ENCODE peak calls at places on chromosome 1, in five cellular contexts. C, F, B, T and N are unnamed samples.

GRCh38 chr1:77776007-77776725 is 3.3 kb upstream of the MIGA1 start:
- DNase-seq in B (no peak), T (no peak), C (no peak), F (no peak), N (no peak)

GRCh38 chr1:228802386-228803221 is 67.3 kb downstream of the RHOU start:
- DNase-seq in C (no peak), T (no peak), F (no peak), B (peak), N (no peak)

GRCh38 chr1:236734141-236734765 is 48.0 kb downstream of the ACTN2 start:
- DNase-seq in C (no peak), B (peak), F (no peak), T (no peak), N (no peak)

GRCh38 chr1:211938473-211939080 is 96.8 kb downstream of the INTS7 start:
- DNase-seq in T (no peak), F (no peak), C (no peak), B (peak), N (no peak)

GRCh38 chr1:10189659-10190058 is 20.7 kb upstream of the KIF1B start:
- DNase-seq in B (no peak), T (no peak), F (peak), C (no peak), N (no peak)

GRCh38 chr1:98051065-98051675 is 130.3 kb upstream of the DPYD start:
- DNase-seq in B (peak), F (peak), T (peak), C (peak), N (peak)

GRCh38 chr1:205062319-205062718 is 19.3 kb downstream of the CNTN2 start:
- DNase-seq in C (no peak), F (no peak), T (no peak), B (no peak), N (no peak)

GRCh38 chr1:227918083-227918700 is 29.5 kb downstream of the WNT9A start:
- DNase-seq in C (no peak), F (no peak), B (no peak), T (no peak), N (no peak)

GRCh38 chr1:27603962-27604578 is at the start of gene AHDC1:
- DNase-seq in T (peak), C (peak), F (peak), B (peak), N (peak)
- TF ChIP-seq CTCF in T (no peak), C (no peak), F (peak), B (no peak), N (no peak)

GRCh38 chr1:67749844-67750689 is 65.1 kb downstream of the GADD45A start:
- DNase-seq in T (no peak), B (peak), C (no peak), F (no peak), N (no peak)

GRCh38 chr1:67749263-67749843 is 64.4 kb downstream of the GADD45A start:
- DNase-seq in F (no peak), B (no peak), C (peak), T (no peak), N (no peak)

GRCh38 chr1:67748630-67749029 is 63.6 kb downstream of the GADD45A start:
- DNase-seq in T (no peak), F (no peak), B (peak), C (peak), N (no peak)

GRCh38 chr1:67752306-67752705 is 67.3 kb downstream of the GADD45A start:
- DNase-seq in C (no peak), B (peak), T (no peak), F (no peak), N (no peak)

GRCh38 chr1:67750690-67751052 is 65.7 kb downstream of the GADD45A start:
- DNase-seq in B (no peak), T (no peak), F (no peak), C (no peak), N (no peak)
- TF ChIP-seq CTCF in B (no peak), T (no peak), F (no peak), C (no peak), N (no peak)

GRCh38 chr1:109791495-109792040 is 27.8 kb upstream of the EPS8L3 start:
- DNase-seq in B (no peak), T (no peak), F (peak), C (peak), N (no peak)

GRCh38 chr1:109790735-109791494 is 27.2 kb upstream of the EPS8L3 start:
- DNase-seq in C (peak), B (peak), F (peak), T (peak), N (peak)

GRCh38 chr1:109793089-109793485 is 29.4 kb upstream of the EPS8L3 start:
- DNase-seq in B (no peak), F (peak), C (peak), T (no peak), N (no peak)

GRCh38 chr1:109793486-109794318 is 30.0 kb upstream of the EPS8L3 start:
- DNase-seq in F (peak), C (peak), B (peak), T (no peak), N (peak)

DNA sequence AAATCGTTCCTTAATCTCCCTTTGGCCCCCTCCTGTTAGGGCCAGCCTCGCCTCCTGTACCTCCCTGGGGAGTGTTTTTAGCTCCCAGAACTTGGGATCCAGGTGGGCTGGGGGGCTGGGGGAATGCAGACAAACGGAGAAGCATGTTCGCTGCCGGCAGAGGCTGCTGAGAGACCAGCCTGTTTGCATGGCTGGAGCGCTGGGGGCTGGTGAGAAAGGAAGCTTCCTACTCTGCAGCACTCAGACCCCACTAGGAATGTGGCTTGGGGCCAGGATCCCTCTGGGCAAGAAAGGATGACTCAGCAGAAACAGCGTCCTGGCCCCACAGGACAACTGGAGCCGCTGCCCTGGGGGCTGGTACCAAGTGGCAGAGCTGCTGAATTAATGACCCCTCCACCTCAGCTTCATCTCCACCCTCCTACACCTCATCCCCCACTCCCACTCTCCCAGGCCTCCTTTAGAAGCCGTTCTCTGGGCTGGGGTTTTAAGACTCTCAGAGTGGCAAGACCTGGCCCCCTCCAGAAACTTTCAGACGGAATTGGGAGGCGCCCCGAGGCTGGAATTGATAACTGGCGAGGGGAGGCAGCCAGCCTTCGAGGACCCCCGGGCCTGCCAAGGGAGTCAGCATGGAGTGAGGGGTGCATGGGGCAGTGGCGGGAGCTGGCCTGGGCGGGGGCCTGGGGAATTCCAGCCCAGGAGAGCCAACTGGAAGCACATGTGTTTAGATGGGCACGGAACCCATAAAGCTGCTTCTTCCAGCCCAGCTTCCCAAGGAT is 28.5 kb upstream of the EPS8L3 start:
- DNase-seq in F (peak), B (peak), C (peak), T (no peak), N (no peak)
- TF ChIP-seq CTCF in F (peak), B (peak), C (no peak), T (no peak), N (no peak)

GRCh38 chr1:208031316-208031931 is 120.5 kb upstream of the CD34 start:
- DNase-seq in B (no peak), F (no peak), C (no peak), T (no peak), N (no peak)

GRCh38 chr1:208029381-208030319 is 118.7 kb upstream of the CD34 start:
- DNase-seq in F (no peak), B (peak), C (peak), T (no peak), N (no peak)

GRCh38 chr1:208028526-208028925 is 117.6 kb upstream of the CD34 start:
- DNase-seq in T (no peak), F (no peak), C (no peak), B (no peak), N (no peak)

GRCh38 chr1:208031932-208032320 is 121.0 kb upstream of the CD34 start:
- DNase-seq in B (no peak), F (no peak), T (no peak), C (no peak), N (no peak)

GRCh38 chr1:208030320-208031091 is 119.6 kb upstream of the CD34 start:
- DNase-seq in B (peak), T (no peak), F (no peak), C (peak), N (no peak)
- TF ChIP-seq CTCF in B (no peak), T (no peak), F (no peak), C (no peak), N (no peak)

DNA sequence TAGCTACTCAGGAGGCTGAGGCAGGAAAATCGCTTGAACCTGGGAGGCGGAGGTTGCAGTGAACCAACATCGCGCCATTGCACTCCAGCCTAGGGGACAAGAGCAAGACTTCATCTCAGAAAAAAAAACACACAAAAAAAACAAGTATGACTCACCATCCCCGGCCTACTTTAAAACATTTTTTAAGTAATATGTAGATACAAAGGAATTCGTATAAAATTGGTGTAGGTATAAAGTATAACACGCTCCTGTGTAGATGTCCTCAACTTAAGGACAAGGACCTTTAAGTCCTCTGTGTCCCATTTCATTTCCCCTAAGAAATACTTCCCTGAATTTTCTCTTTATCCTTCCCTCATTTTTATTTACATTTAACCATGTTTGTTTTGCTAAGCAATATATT is 73.4 kb upstream of the PKN2 start:
- DNase-seq in B (peak), F (no peak), T (no peak), C (no peak), N (no peak)
- TF ChIP-seq CTCF in B (no peak), F (no peak), T (no peak), C (no peak), N (no peak)

GRCh38 chr1:91701494-91701869 is 184.5 kb downstream of the TGFBR3 start:
- DNase-seq in T (no peak), F (no peak), B (no peak), C (no peak), N (no peak)

GRCh38 chr1:91697322-91698260 is 188.4 kb downstream of the TGFBR3 start:
- DNase-seq in B (peak), C (no peak), F (no peak), T (peak), N (peak)

GRCh38 chr1:91699339-91699970 is 186.5 kb downstream of the TGFBR3 start:
- DNase-seq in F (no peak), T (no peak), C (no peak), B (peak), N (no peak)

GRCh38 chr1:91700771-91701493 is 185.0 kb downstream of the TGFBR3 start:
- DNase-seq in F (no peak), C (no peak), T (no peak), B (no peak), N (no peak)

DNA sequence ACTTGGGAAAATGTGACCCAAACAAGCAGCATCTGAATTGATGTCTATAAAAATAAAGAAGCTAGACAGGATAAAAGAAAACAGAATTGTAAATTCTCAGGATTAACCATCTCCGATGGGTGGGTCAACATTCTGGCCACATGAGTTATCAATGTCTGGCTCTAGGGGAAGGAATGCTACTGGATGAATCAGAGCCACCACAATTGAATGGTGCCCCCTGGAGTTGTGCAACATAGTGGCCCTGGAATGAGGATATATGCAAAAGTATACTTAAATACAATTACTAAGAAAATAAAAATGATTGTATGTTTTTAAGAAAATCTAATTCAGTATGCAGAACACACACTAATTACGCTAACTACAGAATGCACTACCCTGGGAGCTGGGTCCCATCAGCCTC is 185.6 kb downstream of the TGFBR3 start:
- DNase-seq in B (peak), T (no peak), F (no peak), C (no peak), N (no peak)
- TF ChIP-seq CTCF in B (peak), T (no peak), F (no peak), C (no peak), N (no peak)

GRCh38 chr1:32886828-32887414 is 630 bp downstream of the HPCA start:
- DNase-seq in B (no peak), C (no peak), T (no peak), F (no peak), N (no peak)
- TF ChIP-seq CTCF in B (no peak), C (no peak), T (no peak), F (no peak), N (no peak)